ENCODE peak calls at places on chromosomes 6 and 20, in four cellular contexts. O is nephron progenitor cell, U is AG10803, J is esophagus squamous epithelium. Q is an unnamed sample.

GRCh38 chr6:149563203-149563927 is 2.8 kb upstream of the GINM1 start:
- DNase-seq in O (no peak), U (peak; percentile 83), J (no peak), Q (no peak)

GRCh38 chr6:27862396-27863061 is 49.7 kb downstream of the OR2B2 start:
- DNase-seq in O (no peak), U (no peak), J (no peak), Q (no peak)

GRCh38 chr6:14502551-14502950 is 385.0 kb downstream of the CD83 start:
- DNase-seq in O (no peak), U (no peak), J (no peak), Q (no peak)

GRCh38 chr6:112309244-112309643 is 37.9 kb upstream of the RFPL4B start:
- DNase-seq in O (no peak), U (no peak), J (no peak), Q (no peak)

GRCh38 chr20:32988008-32988407 is 16.2 kb downstream of the SUN5 start:
- DNase-seq in O (no peak), U (no peak), J (no peak), Q (no peak)

GRCh38 chr6:109934293-109934692 is 43.8 kb upstream of the GPR6 start:
- DNase-seq in O (no peak), U (no peak), J (no peak), Q (no peak)

GRCh38 chr6:48087448-48087847 is 23.5 kb downstream of the PTCHD4 start:
- DNase-seq in O (no peak), U (no peak), J (no peak), Q (no peak)

GRCh38 chr6:145756170-145756662 is 20.9 kb upstream of the EPM2A start:
- DNase-seq in O (no peak), U (peak; percentile 97), J (no peak), Q (no peak)

GRCh38 chr6:64220776-64221175 is 585.2 kb downstream of the PHF3 start:
- DNase-seq in O (no peak), U (no peak), J (no peak), Q (no peak)

GRCh38 chr6:169912266-169913095 is 161.1 kb downstream of the ERMARD start:
- DNase-seq in O (no peak), U (peak; percentile 1), J (no peak), Q (no peak)

GRCh38 chr20:62818592-62819493 is 2.0 kb downstream of the COL9A3 start:
- DNase-seq in O (peak; percentile 47), U (no peak), J (no peak), Q (peak; percentile 60)

DNA sequence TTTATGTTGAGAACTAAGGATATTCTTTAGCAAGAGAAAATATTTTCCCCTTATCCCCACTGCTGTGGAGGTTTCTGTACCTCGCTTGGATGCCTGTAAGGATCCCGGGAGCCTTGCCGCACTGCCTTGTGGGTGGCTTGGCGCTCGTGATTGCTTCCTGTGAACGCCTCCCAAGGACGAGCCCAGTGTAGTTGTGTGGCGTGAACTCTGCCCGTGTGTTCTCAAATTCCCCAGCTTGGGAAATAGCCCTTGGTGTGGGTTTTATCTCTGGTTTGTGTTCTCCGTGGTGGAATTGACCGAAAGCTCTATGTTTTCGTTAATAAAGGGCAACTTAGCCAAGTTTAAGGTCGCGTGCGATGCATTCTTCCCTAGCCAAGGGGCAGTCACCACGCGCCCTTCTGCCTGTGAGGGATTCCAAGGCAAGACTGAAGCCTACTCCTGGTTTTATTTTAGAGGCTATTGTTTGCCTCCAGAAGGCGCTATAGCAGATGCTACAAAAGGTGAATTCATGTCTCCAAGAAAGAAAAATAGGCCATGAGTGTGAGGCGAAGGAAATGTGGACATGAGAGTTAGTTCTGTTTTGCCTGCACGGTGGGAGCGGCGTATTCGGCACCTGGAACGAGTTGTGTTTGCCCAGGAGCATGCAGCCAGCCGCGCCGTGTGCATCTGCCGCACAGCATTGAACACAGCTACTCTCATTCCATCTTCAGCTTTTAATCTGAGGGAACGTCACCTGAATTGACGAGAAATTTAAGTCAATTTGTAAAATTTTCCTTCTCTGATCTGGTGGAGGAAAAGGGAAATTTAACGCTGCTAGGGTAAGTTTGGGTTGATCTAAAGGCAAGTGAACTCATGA is 40.3 kb upstream of the IRF4 start:
- DNase-seq in O (no peak), U (no peak), J (no peak), Q (no peak)
- TF ChIP-seq CTCF in O (no peak), U (no peak), J (no peak), Q (no peak)

DNA sequence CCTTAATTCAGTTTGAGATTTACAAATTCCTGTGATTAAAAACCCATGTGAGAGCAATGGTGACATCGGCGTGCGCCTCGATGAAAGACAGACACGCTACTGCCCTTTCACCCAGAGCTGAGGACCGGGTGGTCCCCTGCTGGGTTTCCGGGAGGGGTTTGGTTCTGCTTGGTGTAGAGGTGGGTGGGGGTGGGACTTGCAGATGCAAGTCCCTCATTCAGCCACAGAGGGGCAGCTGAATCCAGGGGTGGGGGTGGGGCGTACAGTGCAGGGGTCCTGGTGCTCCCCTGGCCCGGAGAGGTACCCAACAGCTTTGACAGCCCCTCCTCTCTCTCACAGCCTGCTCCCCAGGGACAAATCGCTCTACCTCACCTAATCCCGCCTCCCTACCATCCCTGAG is 118.7 kb downstream of the JPH2 start:
- DNase-seq in O (no peak), U (no peak), J (no peak), Q (no peak)
- TF ChIP-seq CTCF in O (no peak), U (no peak), J (no peak), Q (no peak)

GRCh38 chr20:44800398-44801046 is 9.8 kb downstream of the RIMS4 start:
- DNase-seq in O (peak; percentile 40), U (no peak), J (no peak), Q (peak; percentile 29)
- TF ChIP-seq CTCF in O (peak; percentile 26), U (no peak), J (no peak), Q (no peak)

GRCh38 chr6:98942263-98942803 is 5.4 kb downstream of the FBXL4 start:
- DNase-seq in O (no peak), U (no peak), J (no peak), Q (no peak)
- TF ChIP-seq CTCF in O (no peak), U (no peak), J (no peak), Q (peak; percentile 15)

Q was measured in neural crest cell.